ENCODE peak calls at places on chromosomes 6 and 20, in seven cellular contexts. X is lower leg skin, K is uterus, F is prostate gland, W is transverse colon, R is heart left ventricle, S is spleen. A is an unnamed sample.

GRCh38 chr6:125793863-125794262 is 3.1 kb downstream of the NCOA7 start:
- DNase-seq in X (no peak), W (no peak), R (no peak), F (no peak), K (no peak), S (no peak), A (no peak)

GRCh38 chr6:5334341-5334740 is 73.0 kb downstream of the FARS2 start:
- DNase-seq in S (no peak), W (no peak), F (no peak), X (no peak), K (no peak), R (no peak), A (no peak)

GRCh38 chr6:41092421-41093140 is 19.8 kb downstream of the NFYA start:
- DNase-seq in F (no peak), S (no peak), W (no peak), X (no peak), R (no peak), K (no peak), A (no peak)

GRCh38 chr6:149614352-149614751 is 34.2 kb downstream of the KATNA1 start:
- DNase-seq in W (no peak), X (no peak), K (no peak), F (no peak), R (no peak), S (no peak), A (no peak)

GRCh38 chr20:41174373-41174772 is 37.0 kb downstream of the PLCG1 start:
- DNase-seq in F (no peak), K (peak), R (peak), X (peak), W (peak), S (peak), A (peak)

GRCh38 chr6:152746172-152746553 is 4.4 kb upstream of the VIP start:
- DNase-seq in R (no peak), X (no peak), K (no peak), W (no peak), F (no peak), S (no peak), A (no peak)

GRCh38 chr6:15132854-15133670 is 112.8 kb upstream of the JARID2 start:
- DNase-seq in K (peak), X (peak), F (no peak), W (no peak), R (no peak), S (no peak), A (no peak)

GRCh38 chr20:1101533-1101932 is 16.9 kb upstream of the PSMF1 start:
- DNase-seq in W (no peak), X (no peak), R (no peak), S (no peak), F (no peak), K (no peak), A (no peak)

GRCh38 chr6:165110871-165111270 is 198.5 kb downstream of the C6orf118 start:
- DNase-seq in X (no peak), S (no peak), R (no peak), K (no peak), W (no peak), F (no peak), A (no peak)

GRCh38 chr6:14822689-14823088 is 423.2 kb upstream of the JARID2 start:
- DNase-seq in W (no peak), R (no peak), F (no peak), K (no peak), X (no peak), S (no peak), A (no peak)

GRCh38 chr6:125869427-125869826 is 78.7 kb downstream of the NCOA7 start:
- DNase-seq in F (no peak), X (no peak), R (no peak), K (no peak), W (no peak), S (no peak), A (no peak)

GRCh38 chr6:131519670-131520436 is 53.2 kb upstream of the ARG1 start:
- DNase-seq in X (no peak), K (no peak), S (no peak), W (peak), F (peak), R (no peak), A (peak)

GRCh38 chr6:30005482-30005881 is 55.6 kb upstream of the POLR1H start:
- DNase-seq in X (no peak), S (no peak), W (no peak), R (no peak), F (no peak), K (no peak), A (peak)

GRCh38 chr6:37525460-37526357 is 26.0 kb upstream of the CCDC167 start:
- DNase-seq in K (no peak), W (no peak), X (no peak), F (no peak), S (no peak), R (no peak), A (no peak)

GRCh38 chr20:54848984-54849538 is 373.7 kb downstream of the DOK5 start:
- DNase-seq in X (no peak), S (no peak), R (no peak), K (no peak), F (no peak), W (no peak), A (no peak)

GRCh38 chr6:88244721-88245120 is 78.6 kb upstream of the CNR1 start:
- DNase-seq in F (no peak), W (no peak), X (no peak), S (no peak), R (no peak), K (no peak), A (no peak)

GRCh38 chr6:15365273-15365687 is 119.4 kb downstream of the JARID2 start:
- DNase-seq in K (peak), X (peak), F (peak), R (peak), S (peak), W (peak), A (peak)

GRCh38 chr6:31567531-31568370 is 4.3 kb upstream of the LTA start:
- DNase-seq in K (no peak), R (no peak), X (no peak), W (no peak), S (no peak), F (no peak), A (no peak)

GRCh38 chr6:135680964-135681913 is 170.3 kb upstream of the PDE7B start:
- DNase-seq in R (no peak), K (no peak), X (no peak), S (no peak), F (no peak), W (no peak), A (no peak)

GRCh38 chr20:63751471-63752271 is 12.1 kb downstream of the SLC2A4RG start:
- DNase-seq in F (no peak), S (no peak), W (no peak), X (no peak), R (no peak), K (no peak), A (no peak)

GRCh38 chr6:107443904-107444267 is 15.5 kb downstream of the PDSS2 start:
- DNase-seq in F (no peak), W (no peak), X (no peak), S (no peak), K (no peak), R (no peak), A (no peak)

GRCh38 chr20:17488916-17489600 is 42.1 kb downstream of the BFSP1 start:
- DNase-seq in X (no peak), W (no peak), S (no peak), R (no peak), K (no peak), F (no peak), A (no peak)

GRCh38 chr20:25574411-25574810 is 10.9 kb downstream of the NINL start:
- DNase-seq in F (no peak), K (no peak), S (peak), X (no peak), W (no peak), R (no peak), A (no peak)

GRCh38 chr6:5837323-5837722 is 169.4 kb downstream of the NRN1 start:
- DNase-seq in F (no peak), K (no peak), S (no peak), W (no peak), R (no peak), X (no peak), A (no peak)

GRCh38 chr20:57276221-57276620 is 9.8 kb upstream of the BMP7 start:
- DNase-seq in W (no peak), K (no peak), F (no peak), X (no peak), S (no peak), R (no peak), A (no peak)

GRCh38 chr6:83514877-83515466 is 2.6 kb downstream of the PRSS35 start:
- DNase-seq in W (no peak), R (no peak), K (peak), F (peak), S (no peak), X (peak), A (peak)

GRCh38 chr20:62065669-62066338 is at the start of gene TAF4:
- DNase-seq in R (peak), F (peak), W (peak), S (peak), K (peak), X (peak), A (peak)

GRCh38 chr6:66210964-66211363 is 503.9 kb upstream of the EYS start:
- DNase-seq in X (no peak), K (no peak), R (no peak), F (no peak), W (no peak), S (no peak), A (no peak)

GRCh38 chr6:139146317-139146726 is 11.4 kb downstream of the HECA start:
- DNase-seq in X (no peak), W (no peak), R (no peak), F (no peak), K (no peak), S (no peak), A (no peak)

GRCh38 chr20:63254237-63254535 is at the start of gene NKAIN4:
- DNase-seq in W (no peak), K (no peak), X (no peak), R (no peak), F (no peak), S (no peak), A (no peak)

GRCh38 chr6:34315256-34315655 is 66.5 kb upstream of the SMIM29 start:
- DNase-seq in R (no peak), S (no peak), F (no peak), W (no peak), X (no peak), K (no peak), A (no peak)
- H3K4me3 ChIP-seq in R (no peak), S (no peak), F (no peak), W (no peak), X (no peak), K (no peak), A (no peak)

DNA sequence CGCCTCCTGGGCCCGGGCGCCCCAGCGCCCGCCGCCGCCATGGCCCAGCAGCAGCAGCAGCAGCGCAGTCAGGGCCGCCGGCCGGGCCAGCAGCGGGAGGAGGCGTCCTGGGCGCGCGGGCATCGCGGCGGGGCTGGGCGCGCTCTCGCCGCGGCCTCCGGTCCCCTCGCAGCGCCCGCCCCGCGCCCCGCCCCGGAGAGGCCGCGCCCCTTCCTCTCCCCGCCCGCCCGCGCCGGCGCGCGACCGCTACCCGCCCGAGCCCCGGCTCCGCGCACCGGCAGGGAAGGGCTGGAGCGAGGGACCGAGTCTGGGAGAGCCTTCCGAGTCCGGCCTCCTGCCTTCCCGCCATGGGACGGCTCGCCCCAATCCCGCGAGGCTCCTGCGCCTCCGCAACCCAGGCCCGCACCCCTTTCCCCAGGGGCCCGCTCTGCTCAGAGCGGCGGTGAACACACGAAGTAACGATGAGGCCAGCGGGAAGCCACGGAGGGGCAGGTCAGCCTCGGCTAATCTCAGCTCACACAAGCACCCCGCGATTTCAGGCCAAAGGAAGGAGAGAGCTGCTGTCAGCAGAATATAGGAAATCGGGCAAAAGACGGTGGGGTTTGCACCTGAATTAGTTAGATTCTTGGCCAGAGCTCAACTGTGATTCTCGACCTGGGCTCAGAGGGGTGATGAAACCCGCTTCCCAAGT is at the start of gene TXNDC5:
- DNase-seq in R (peak), X (peak), F (peak), W (peak), K (peak), S (peak), A (peak)
- TF ChIP-seq POLR2A in R (no peak), X (no peak), F (no peak), W (no peak), K (no peak), S (no peak), A (no peak)

GRCh38 chr20:6765469-6766058 is 1.9 kb upstream of the BMP2 start:
- DNase-seq in K (no peak), W (no peak), F (no peak), S (no peak), R (no peak), X (no peak), A (peak)
- TF ChIP-seq CTCF in K (peak), W (peak), F (peak), S (peak), R (peak), X (no peak), A (peak)

GRCh38 chr20:37904008-37904675 is 1.2 kb downstream of the VSTM2L start:
- DNase-seq in W (no peak), K (no peak), S (no peak), R (no peak), F (no peak), X (no peak), A (peak)

GRCh38 chr20:37903317-37904007 is 535 bp downstream of the VSTM2L start:
- DNase-seq in R (no peak), F (no peak), S (no peak), K (no peak), X (no peak), W (no peak), A (no peak)

GRCh38 chr20:37901280-37901666 is 1.7 kb upstream of the VSTM2L start:
- DNase-seq in R (no peak), F (no peak), X (no peak), S (no peak), K (no peak), W (no peak), A (no peak)

GRCh38 chr20:37902504-37903313 is at the start of gene VSTM2L:
- DNase-seq in F (no peak), X (no peak), S (peak), R (no peak), K (no peak), W (peak), A (peak)

DNA sequence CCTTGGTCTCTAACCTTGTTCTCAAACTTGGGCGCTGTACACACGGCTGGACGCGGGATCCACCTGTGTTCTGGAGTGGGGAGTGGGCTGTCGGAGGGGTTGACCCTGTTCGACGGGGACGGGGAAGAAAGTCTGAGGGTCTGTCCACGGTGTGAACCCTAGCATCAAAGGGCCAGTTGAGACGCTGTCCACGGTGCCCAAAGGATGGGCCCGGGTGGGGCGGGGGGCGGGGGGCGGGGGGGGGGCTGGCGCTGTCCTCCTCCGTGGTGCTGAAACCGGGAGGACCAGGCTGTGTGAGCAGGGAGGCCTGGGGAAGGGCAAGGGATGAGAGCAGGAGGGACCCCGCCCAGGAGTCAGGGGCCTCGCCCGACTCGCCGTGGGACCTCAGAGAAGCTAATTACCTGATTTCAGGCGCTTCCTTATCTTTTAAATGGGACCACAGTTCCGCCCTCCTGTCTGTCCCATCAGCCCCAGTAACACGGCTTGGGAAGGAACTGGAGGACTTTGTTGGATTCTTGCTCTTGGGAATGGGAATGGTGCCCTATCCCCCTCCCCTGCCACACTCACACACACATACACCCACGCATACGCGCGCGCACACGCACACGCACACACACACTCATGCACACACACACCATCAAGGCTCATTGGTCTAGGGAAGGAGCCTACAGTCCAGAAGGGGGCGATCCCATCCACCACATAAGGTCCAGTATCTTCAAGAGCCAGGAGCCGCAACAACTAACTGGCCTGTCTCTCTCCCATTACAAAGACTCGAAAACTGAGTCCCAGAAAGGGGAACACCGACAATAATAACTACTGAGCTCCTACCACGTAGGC is 1.0 kb upstream of the VSTM2L start:
- DNase-seq in F (peak), W (no peak), X (no peak), K (peak), R (no peak), S (no peak), A (peak)
- H3K4me3 ChIP-seq in F (no peak), W (no peak), X (no peak), K (no peak), R (no peak), S (peak), A (peak)

DNA sequence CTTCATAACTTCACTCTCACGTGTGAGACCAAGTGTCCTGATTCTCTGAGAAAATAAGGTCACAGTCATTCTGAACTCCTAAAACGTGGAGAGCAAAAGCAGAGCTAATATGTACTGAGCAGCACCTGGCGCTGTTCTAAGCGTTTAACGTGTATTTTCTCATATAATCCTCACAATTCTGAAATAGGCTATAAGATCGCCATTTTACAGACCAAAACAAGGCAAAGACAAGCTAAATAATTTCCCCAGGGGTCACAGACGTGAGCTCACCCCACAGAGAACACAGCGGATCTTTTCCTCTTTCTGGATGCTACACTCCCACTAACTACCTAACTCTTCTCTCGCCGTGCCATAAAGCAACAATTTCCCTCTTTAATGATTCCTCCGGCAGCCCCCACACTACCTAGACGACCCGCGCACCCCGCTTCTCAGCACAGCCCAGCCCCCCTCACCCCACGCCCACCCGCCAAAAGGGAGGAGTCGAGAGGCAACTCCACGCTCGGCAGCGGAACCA is 636 bp downstream of the SUPT3H start:
- DNase-seq in S (no peak), K (no peak), R (peak), F (no peak), X (peak), W (no peak), A (no peak)
- TF ChIP-seq POLR2A in S (no peak), K (no peak), R (no peak), F (no peak), X (no peak), W (no peak), A (no peak)

GRCh38 chr20:4610871-4611270 is 110.8 kb upstream of the PRND start:
- DNase-seq in K (no peak), W (no peak), X (no peak), F (no peak), S (no peak), R (no peak), A (peak)

GRCh38 chr20:4613184-4613583 is 108.5 kb upstream of the PRND start:
- DNase-seq in X (no peak), K (no peak), W (no peak), R (no peak), F (no peak), S (no peak), A (no peak)

GRCh38 chr20:4617019-4617418 is 104.7 kb upstream of the PRND start:
- DNase-seq in K (no peak), W (no peak), R (no peak), F (no peak), S (no peak), X (no peak), A (no peak)

GRCh38 chr20:4617484-4617883 is 104.2 kb upstream of the PRND start:
- DNase-seq in R (no peak), K (no peak), F (no peak), S (no peak), X (no peak), W (no peak), A (no peak)

DNA sequence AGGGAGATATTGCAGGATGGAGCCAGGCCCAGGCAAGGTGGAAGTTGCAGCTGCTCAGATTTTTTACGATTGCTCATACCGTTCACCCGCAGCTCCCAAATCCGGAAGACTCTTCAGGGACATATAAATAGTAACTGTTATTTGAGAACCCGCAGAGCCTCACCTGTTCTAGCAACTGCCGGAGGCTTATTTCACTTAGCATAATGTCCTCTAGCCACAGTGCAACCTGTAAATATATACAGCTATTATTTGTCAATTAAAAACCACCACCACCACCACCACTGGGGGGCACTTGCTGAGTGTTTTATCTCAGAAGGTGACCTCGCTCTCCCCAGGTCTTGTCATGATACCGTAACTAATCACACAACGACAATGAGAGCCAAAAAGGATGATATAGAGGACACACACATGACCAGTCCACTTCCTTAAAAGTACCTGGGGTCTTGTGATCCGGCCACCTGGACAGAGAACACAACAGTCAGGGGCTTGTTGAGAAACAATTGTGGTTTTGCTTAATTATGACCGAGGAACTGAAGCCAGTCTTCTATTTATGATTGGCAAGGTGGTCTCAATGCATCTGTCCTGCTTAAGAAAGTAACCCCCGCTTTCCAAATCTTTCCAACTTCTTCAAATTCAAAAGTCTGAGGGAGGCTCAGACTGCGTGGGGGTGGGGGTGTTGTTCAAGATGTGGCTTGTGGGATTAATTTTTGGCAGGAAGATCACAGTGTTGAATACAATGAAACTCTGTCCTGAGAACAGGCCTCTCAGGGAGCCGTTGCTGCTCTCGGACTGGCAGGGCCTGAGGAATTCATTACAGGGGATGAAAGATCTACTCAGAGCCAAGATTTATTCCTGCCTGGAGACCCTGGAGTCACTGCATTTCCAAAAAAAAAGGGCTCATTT is 107.7 kb upstream of the PRND start:
- DNase-seq in W (peak), S (no peak), F (no peak), R (peak), X (peak), K (peak), A (peak)
- TF ChIP-seq CTCF in W (peak), S (peak), F (no peak), R (peak), X (no peak), K (peak), A (peak)

A was measured in testis.